ENCODE peak calls at places on chromosomes 2 and 18, in seven cellular contexts. One of them, this sample, is unnamed.

GRCh38 chr2:135762530-135762929 is 20.9 kb downstream of the UBXN4 start:
- DNase-seq in stimulated activated naive CD8-positive, alpha-beta T cell treated with anti-CD3 and anti-CD28 coated beads, Interleukin-15, amount 100 ng/mL, for 72 hours: no peak
- DNase-seq in LoVo: no peak
- DNase-seq in stimulated activated CD4-positive, alpha-beta T cell treated with anti-CD3 and anti-CD28 coated beads, Interleukin-4, amount 100 ng/mL, for 48 hours: no peak
- DNase-seq in activated B cell treated with CpG ODN at 0.5 μM for 24 hours: no peak
- DNase-seq in mucosa of gallbladder: no peak
- DNase-seq in COR-L47: no peak
- DNase-seq in this sample: no peak

GRCh38 chr2:118133916-118134315 is 45.6 kb downstream of the INSIG2 start:
- DNase-seq in COR-L47: no peak
- DNase-seq in LoVo: no peak
- DNase-seq in stimulated activated CD4-positive, alpha-beta T cell treated with anti-CD3 and anti-CD28 coated beads, Interleukin-4, amount 100 ng/mL, for 48 hours: no peak
- DNase-seq in stimulated activated naive CD8-positive, alpha-beta T cell treated with anti-CD3 and anti-CD28 coated beads, Interleukin-15, amount 100 ng/mL, for 72 hours: no peak
- DNase-seq in activated B cell treated with CpG ODN at 0.5 μM for 24 hours: no peak
- DNase-seq in mucosa of gallbladder: no peak
- DNase-seq in this sample: no peak

GRCh38 chr18:8657873-8658521 is 47.4 kb upstream of the MTCL1 start:
- DNase-seq in stimulated activated naive CD8-positive, alpha-beta T cell treated with anti-CD3 and anti-CD28 coated beads, Interleukin-15, amount 100 ng/mL, for 72 hours: no peak
- DNase-seq in activated B cell treated with CpG ODN at 0.5 μM for 24 hours: no peak
- DNase-seq in mucosa of gallbladder: no peak
- DNase-seq in COR-L47: peak
- DNase-seq in LoVo: no peak
- DNase-seq in stimulated activated CD4-positive, alpha-beta T cell treated with anti-CD3 and anti-CD28 coated beads, Interleukin-4, amount 100 ng/mL, for 48 hours: no peak
- DNase-seq in this sample: no peak

GRCh38 chr2:216083464-216084279 is 2.0 kb downstream of the TMEM169 start:
- DNase-seq in stimulated activated naive CD8-positive, alpha-beta T cell treated with anti-CD3 and anti-CD28 coated beads, Interleukin-15, amount 100 ng/mL, for 72 hours: no peak
- DNase-seq in LoVo: no peak
- DNase-seq in mucosa of gallbladder: no peak
- DNase-seq in activated B cell treated with CpG ODN at 0.5 μM for 24 hours: no peak
- DNase-seq in COR-L47: no peak
- DNase-seq in stimulated activated CD4-positive, alpha-beta T cell treated with anti-CD3 and anti-CD28 coated beads, Interleukin-4, amount 100 ng/mL, for 48 hours: no peak
- DNase-seq in this sample: no peak

GRCh38 chr2:203774760-203775159 is 68.3 kb downstream of the CD28 start:
- DNase-seq in stimulated activated CD4-positive, alpha-beta T cell treated with anti-CD3 and anti-CD28 coated beads, Interleukin-4, amount 100 ng/mL, for 48 hours: no peak
- DNase-seq in stimulated activated naive CD8-positive, alpha-beta T cell treated with anti-CD3 and anti-CD28 coated beads, Interleukin-15, amount 100 ng/mL, for 72 hours: no peak
- DNase-seq in activated B cell treated with CpG ODN at 0.5 μM for 24 hours: no peak
- DNase-seq in mucosa of gallbladder: no peak
- DNase-seq in COR-L47: no peak
- DNase-seq in LoVo: no peak
- DNase-seq in this sample: no peak

GRCh38 chr2:119341684-119342083 is 24.9 kb downstream of the C2orf76 start:
- DNase-seq in COR-L47: no peak
- DNase-seq in mucosa of gallbladder: no peak
- DNase-seq in activated B cell treated with CpG ODN at 0.5 μM for 24 hours: no peak
- DNase-seq in stimulated activated CD4-positive, alpha-beta T cell treated with anti-CD3 and anti-CD28 coated beads, Interleukin-4, amount 100 ng/mL, for 48 hours: no peak
- DNase-seq in stimulated activated naive CD8-positive, alpha-beta T cell treated with anti-CD3 and anti-CD28 coated beads, Interleukin-15, amount 100 ng/mL, for 72 hours: no peak
- DNase-seq in LoVo: no peak
- DNase-seq in this sample: no peak

GRCh38 chr18:3051718-3052410 is 38.9 kb upstream of the LPIN2 start:
- DNase-seq in COR-L47: no peak
- DNase-seq in stimulated activated CD4-positive, alpha-beta T cell treated with anti-CD3 and anti-CD28 coated beads, Interleukin-4, amount 100 ng/mL, for 48 hours: no peak
- DNase-seq in LoVo: peak
- DNase-seq in stimulated activated naive CD8-positive, alpha-beta T cell treated with anti-CD3 and anti-CD28 coated beads, Interleukin-15, amount 100 ng/mL, for 72 hours: no peak
- DNase-seq in activated B cell treated with CpG ODN at 0.5 μM for 24 hours: no peak
- DNase-seq in mucosa of gallbladder: peak
- DNase-seq in this sample: no peak

GRCh38 chr2:162022290-162022945 is 51.6 kb downstream of the DPP4 start:
- DNase-seq in LoVo: no peak
- DNase-seq in mucosa of gallbladder: peak
- DNase-seq in stimulated activated CD4-positive, alpha-beta T cell treated with anti-CD3 and anti-CD28 coated beads, Interleukin-4, amount 100 ng/mL, for 48 hours: no peak
- DNase-seq in COR-L47: no peak
- DNase-seq in stimulated activated naive CD8-positive, alpha-beta T cell treated with anti-CD3 and anti-CD28 coated beads, Interleukin-15, amount 100 ng/mL, for 72 hours: no peak
- DNase-seq in activated B cell treated with CpG ODN at 0.5 μM for 24 hours: no peak
- DNase-seq in this sample: no peak

GRCh38 chr2:200482194-200482593 is 27.7 kb downstream of the KCTD18 start:
- DNase-seq in activated B cell treated with CpG ODN at 0.5 μM for 24 hours: no peak
- DNase-seq in mucosa of gallbladder: no peak
- DNase-seq in stimulated activated naive CD8-positive, alpha-beta T cell treated with anti-CD3 and anti-CD28 coated beads, Interleukin-15, amount 100 ng/mL, for 72 hours: no peak
- DNase-seq in LoVo: no peak
- DNase-seq in COR-L47: no peak
- DNase-seq in stimulated activated CD4-positive, alpha-beta T cell treated with anti-CD3 and anti-CD28 coated beads, Interleukin-4, amount 100 ng/mL, for 48 hours: no peak
- DNase-seq in this sample: no peak

GRCh38 chr2:240207661-240208060 is 67.2 kb upstream of the OTOS start:
- DNase-seq in stimulated activated naive CD8-positive, alpha-beta T cell treated with anti-CD3 and anti-CD28 coated beads, Interleukin-15, amount 100 ng/mL, for 72 hours: no peak
- DNase-seq in stimulated activated CD4-positive, alpha-beta T cell treated with anti-CD3 and anti-CD28 coated beads, Interleukin-4, amount 100 ng/mL, for 48 hours: no peak
- DNase-seq in activated B cell treated with CpG ODN at 0.5 μM for 24 hours: no peak
- DNase-seq in mucosa of gallbladder: no peak
- DNase-seq in LoVo: no peak
- DNase-seq in COR-L47: no peak
- DNase-seq in this sample: no peak

GRCh38 chr18:39166776-39167175 is 1601.2 kb upstream of the CELF4 start:
- DNase-seq in stimulated activated naive CD8-positive, alpha-beta T cell treated with anti-CD3 and anti-CD28 coated beads, Interleukin-15, amount 100 ng/mL, for 72 hours: no peak
- DNase-seq in mucosa of gallbladder: no peak
- DNase-seq in LoVo: no peak
- DNase-seq in stimulated activated CD4-positive, alpha-beta T cell treated with anti-CD3 and anti-CD28 coated beads, Interleukin-4, amount 100 ng/mL, for 48 hours: no peak
- DNase-seq in activated B cell treated with CpG ODN at 0.5 μM for 24 hours: no peak
- DNase-seq in COR-L47: no peak
- DNase-seq in this sample: no peak

GRCh38 chr2:3470166-3470651 is 49.1 kb downstream of the ADI1 start:
- DNase-seq in mucosa of gallbladder: peak
- DNase-seq in COR-L47: no peak
- DNase-seq in activated B cell treated with CpG ODN at 0.5 μM for 24 hours: no peak
- DNase-seq in stimulated activated naive CD8-positive, alpha-beta T cell treated with anti-CD3 and anti-CD28 coated beads, Interleukin-15, amount 100 ng/mL, for 72 hours: no peak
- DNase-seq in LoVo: no peak
- DNase-seq in stimulated activated CD4-positive, alpha-beta T cell treated with anti-CD3 and anti-CD28 coated beads, Interleukin-4, amount 100 ng/mL, for 48 hours: no peak
- DNase-seq in this sample: peak

GRCh38 chr2:37656512-37657423 is 14.7 kb downstream of the CDC42EP3 start:
- DNase-seq in LoVo: no peak
- DNase-seq in COR-L47: peak
- DNase-seq in activated B cell treated with CpG ODN at 0.5 μM for 24 hours: no peak
- DNase-seq in stimulated activated CD4-positive, alpha-beta T cell treated with anti-CD3 and anti-CD28 coated beads, Interleukin-4, amount 100 ng/mL, for 48 hours: no peak
- DNase-seq in mucosa of gallbladder: no peak
- DNase-seq in stimulated activated naive CD8-positive, alpha-beta T cell treated with anti-CD3 and anti-CD28 coated beads, Interleukin-15, amount 100 ng/mL, for 72 hours: peak
- DNase-seq in this sample: no peak

GRCh38 chr2:226660524-226660923 is 139.1 kb downstream of the IRS1 start:
- DNase-seq in mucosa of gallbladder: peak
- DNase-seq in stimulated activated naive CD8-positive, alpha-beta T cell treated with anti-CD3 and anti-CD28 coated beads, Interleukin-15, amount 100 ng/mL, for 72 hours: no peak
- DNase-seq in activated B cell treated with CpG ODN at 0.5 μM for 24 hours: no peak
- DNase-seq in stimulated activated CD4-positive, alpha-beta T cell treated with anti-CD3 and anti-CD28 coated beads, Interleukin-4, amount 100 ng/mL, for 48 hours: no peak
- DNase-seq in COR-L47: no peak
- DNase-seq in LoVo: no peak
- DNase-seq in this sample: no peak

GRCh38 chr2:238141541-238142318 is 3.3 kb downstream of the KLHL30 start:
- DNase-seq in stimulated activated CD4-positive, alpha-beta T cell treated with anti-CD3 and anti-CD28 coated beads, Interleukin-4, amount 100 ng/mL, for 48 hours: no peak
- DNase-seq in COR-L47: no peak
- DNase-seq in stimulated activated naive CD8-positive, alpha-beta T cell treated with anti-CD3 and anti-CD28 coated beads, Interleukin-15, amount 100 ng/mL, for 72 hours: no peak
- DNase-seq in mucosa of gallbladder: peak
- DNase-seq in activated B cell treated with CpG ODN at 0.5 μM for 24 hours: no peak
- DNase-seq in LoVo: peak
- DNase-seq in this sample: peak

GRCh38 chr2:28990445-28990844 is 9.3 kb downstream of the TOGARAM2 start:
- DNase-seq in mucosa of gallbladder: no peak
- DNase-seq in stimulated activated naive CD8-positive, alpha-beta T cell treated with anti-CD3 and anti-CD28 coated beads, Interleukin-15, amount 100 ng/mL, for 72 hours: no peak
- DNase-seq in COR-L47: no peak
- DNase-seq in stimulated activated CD4-positive, alpha-beta T cell treated with anti-CD3 and anti-CD28 coated beads, Interleukin-4, amount 100 ng/mL, for 48 hours: no peak
- DNase-seq in LoVo: no peak
- DNase-seq in activated B cell treated with CpG ODN at 0.5 μM for 24 hours: no peak
- DNase-seq in this sample: no peak

GRCh38 chr2:54658548-54659207 is 64.8 kb upstream of the EML6 start:
- DNase-seq in stimulated activated CD4-positive, alpha-beta T cell treated with anti-CD3 and anti-CD28 coated beads, Interleukin-4, amount 100 ng/mL, for 48 hours: no peak
- DNase-seq in mucosa of gallbladder: no peak
- DNase-seq in activated B cell treated with CpG ODN at 0.5 μM for 24 hours: no peak
- DNase-seq in stimulated activated naive CD8-positive, alpha-beta T cell treated with anti-CD3 and anti-CD28 coated beads, Interleukin-15, amount 100 ng/mL, for 72 hours: peak
- DNase-seq in LoVo: no peak
- DNase-seq in COR-L47: no peak
- DNase-seq in this sample: no peak

GRCh38 chr2:239722760-239723448 is 302.2 kb downstream of the NDUFA10 start:
- DNase-seq in activated B cell treated with CpG ODN at 0.5 μM for 24 hours: no peak
- DNase-seq in COR-L47: no peak
- DNase-seq in stimulated activated naive CD8-positive, alpha-beta T cell treated with anti-CD3 and anti-CD28 coated beads, Interleukin-15, amount 100 ng/mL, for 72 hours: no peak
- DNase-seq in stimulated activated CD4-positive, alpha-beta T cell treated with anti-CD3 and anti-CD28 coated beads, Interleukin-4, amount 100 ng/mL, for 48 hours: no peak
- DNase-seq in mucosa of gallbladder: no peak
- DNase-seq in LoVo: no peak
- DNase-seq in this sample: no peak

GRCh38 chr2:54088191-54088634 is 27.2 kb upstream of the ACYP2 start:
- DNase-seq in activated B cell treated with CpG ODN at 0.5 μM for 24 hours: no peak
- DNase-seq in stimulated activated naive CD8-positive, alpha-beta T cell treated with anti-CD3 and anti-CD28 coated beads, Interleukin-15, amount 100 ng/mL, for 72 hours: no peak
- DNase-seq in mucosa of gallbladder: no peak
- DNase-seq in stimulated activated CD4-positive, alpha-beta T cell treated with anti-CD3 and anti-CD28 coated beads, Interleukin-4, amount 100 ng/mL, for 48 hours: no peak
- DNase-seq in COR-L47: no peak
- DNase-seq in LoVo: no peak
- DNase-seq in this sample: no peak

This sample was measured in LNCaP clone FGC.